ENCODE peak calls at places on chromosomes 16 and 17, in eight cellular contexts. W, U, N, O, J, K, B and H are unnamed samples.

GRCh38 chr17:44757045-44757917 is 1.5 kb upstream of the ADAM11 start:
- DNase-seq in J (no peak), W (no peak), O (no peak), K (no peak), U (no peak), N (no peak), B (no peak), H (no peak)

GRCh38 chr16:86398622-86399021 is 111.7 kb upstream of the FOXF1 start:
- DNase-seq in B (no peak), W (no peak), J (no peak), K (no peak), U (no peak), O (peak; percentile 81), N (no peak), H (no peak)

GRCh38 chr17:29112780-29113295 is 67.4 kb downstream of the MYO18A start:
- DNase-seq in N (no peak), W (peak; percentile 54), J (no peak), K (no peak), O (no peak), B (no peak), U (no peak), H (no peak)

GRCh38 chr17:1949754-1950153 is 75.4 kb downstream of the RTN4RL1 start:
- DNase-seq in U (no peak), J (no peak), O (no peak), K (no peak), B (no peak), N (no peak), W (no peak), H (no peak)

GRCh38 chr16:53131363-53132071 is 76.7 kb downstream of the CHD9 start:
- DNase-seq in O (no peak), W (peak; percentile 12), N (peak; percentile 42), J (no peak), B (peak; percentile 47), K (no peak), U (peak; percentile 48), H (peak; percentile 26)

GRCh38 chr17:7435676-7436555 is 681 bp downstream of the TMEM102 start:
- DNase-seq in O (peak; percentile 26), J (no peak), K (no peak), U (peak; percentile 65), B (no peak), N (no peak), W (no peak), H (no peak)

GRCh38 chr17:50564916-50565315 is 4.4 kb downstream of the CACNA1G start:
- DNase-seq in O (no peak), K (no peak), B (no peak), J (no peak), W (no peak), U (peak; percentile 47), N (no peak), H (peak; percentile 27)

GRCh38 chr16:85245307-85246172 is 133.3 kb upstream of the CIBAR2 start:
- DNase-seq in N (peak; percentile 69), K (no peak), J (peak; percentile 72), B (peak; percentile 66), U (peak; percentile 69), W (peak; percentile 9), O (peak; percentile 38), H (peak; percentile 41)

GRCh38 chr16:6977291-6977690 is 355.4 kb upstream of the RBFOX1 start:
- DNase-seq in W (no peak), O (no peak), B (no peak), J (no peak), U (no peak), N (no peak), K (no peak), H (no peak)

GRCh38 chr17:40194821-40195220 is 17.6 kb downstream of the RAPGEFL1 start:
- DNase-seq in O (no peak), K (no peak), U (no peak), W (no peak), N (no peak), B (no peak), J (no peak), H (no peak)

GRCh38 chr17:69951058-69951457 is 124.0 kb upstream of the KCNJ16 start:
- DNase-seq in N (no peak), B (no peak), K (no peak), J (no peak), U (no peak), W (no peak), O (no peak), H (no peak)

GRCh38 chr17:19978803-19979202 is 1.2 kb upstream of the AKAP10 start:
- DNase-seq in U (no peak), J (no peak), O (no peak), K (no peak), B (no peak), N (no peak), W (no peak), H (no peak)

GRCh38 chr17:31068291-31068690 is 26.5 kb upstream of the NF1 start:
- DNase-seq in K (peak; percentile 19), U (peak; percentile 66), O (peak; percentile 60), B (no peak), N (peak; percentile 19), W (no peak), J (no peak), H (no peak)

GRCh38 chr16:56983211-56983751 is 6.1 kb upstream of the NLRC5 start:
- DNase-seq in K (no peak), J (no peak), W (no peak), B (no peak), N (no peak), U (peak; percentile 28), O (no peak), H (no peak)

GRCh38 chr17:72683506-72684404 is 408.7 kb downstream of the SLC39A11 start:
- DNase-seq in J (no peak), O (no peak), N (no peak), W (peak; percentile 78), B (peak; percentile 98), U (peak; percentile 98), K (peak; percentile 30), H (no peak)

GRCh38 chr16:89958068-89958467 is 9.5 kb downstream of the DEF8 start:
- DNase-seq in B (peak; percentile 85), K (no peak), O (peak; percentile 40), N (no peak), U (peak; percentile 66), W (no peak), J (no peak), H (no peak)

GRCh38 chr17:33021731-33022408 is 30.2 kb downstream of the SPACA3 start:
- DNase-seq in K (no peak), N (no peak), U (no peak), J (no peak), B (no peak), O (no peak), W (no peak), H (no peak)

GRCh38 chr17:80455328-80455710 is 21.1 kb downstream of the NPTX1 start:
- DNase-seq in W (no peak), U (no peak), N (peak; percentile 68), O (no peak), B (peak; percentile 76), K (no peak), J (no peak), H (no peak)

GRCh38 chr17:43574896-43575525 is 28.9 kb upstream of the ETV4 start:
- DNase-seq in O (no peak), N (no peak), U (no peak), K (no peak), B (no peak), W (no peak), J (no peak), H (no peak)

GRCh38 chr17:57544381-57544780 is 200.7 kb downstream of the CCDC182 start:
- DNase-seq in N (no peak), J (no peak), U (no peak), O (no peak), B (no peak), K (no peak), W (no peak), H (no peak)

GRCh38 chr16:1345087-1345486 is 6.6 kb downstream of the TSR3 start:
- DNase-seq in W (no peak), J (no peak), N (no peak), U (no peak), B (no peak), K (no peak), O (no peak), H (no peak)

GRCh38 chr16:85137323-85138072 is 25.2 kb upstream of the CIBAR2 start:
- DNase-seq in K (no peak), U (peak; percentile 42), J (no peak), N (no peak), B (peak; percentile 86), W (no peak), O (peak; percentile 69), H (no peak)

GRCh38 chr17:50559674-50560184 is 786 bp upstream of the CACNA1G start:
- DNase-seq in W (no peak), K (no peak), J (peak; percentile 47), O (peak; percentile 19), U (peak; percentile 90), B (peak; percentile 93), N (no peak), H (no peak)